ENCODE peak calls at places on chromosomes 2 and 18, in four cellular contexts. F is HepG2, Y is K562, R is GM12878. M is an unnamed sample.

GRCh38 chr2:33628031-33628430 is 28.9 kb upstream of the FAM98A start:
- DNase-seq in F (no peak), Y (no peak), R (no peak), M (no peak)

GRCh38 chr2:236638707-236639106 is 69.1 kb downstream of the ACKR3 start:
- DNase-seq in R (no peak), Y (no peak), F (no peak), M (no peak)

GRCh38 chr2:238165288-238165921 is 6.6 kb downstream of the ERFE start:
- DNase-seq in R (no peak), Y (no peak), F (no peak), M (no peak)

GRCh38 chr2:122523143-122523542 is 767.7 kb downstream of the TSN start:
- DNase-seq in F (no peak), Y (no peak), R (no peak), M (no peak)

GRCh38 chr2:239677455-239678185 is 276.8 kb upstream of the HDAC4 start:
- DNase-seq in F (no peak), Y (no peak), R (no peak), M (no peak)

GRCh38 chr2:213251618-213252017 is 32.6 kb upstream of the SPAG16 start:
- DNase-seq in Y (peak; percentile 38), R (no peak), F (peak; percentile 72), M (peak; percentile 31)

GRCh38 chr2:173511942-173512341 is 157.3 kb downstream of the CDCA7 start:
- DNase-seq in F (no peak), Y (no peak), R (no peak), M (peak; percentile 23)

GRCh38 chr2:211800001-211800400 is 738.6 kb downstream of the ERBB4 start:
- DNase-seq in Y (no peak), F (no peak), R (no peak), M (no peak)

GRCh38 chr2:240433973-240434727 is 1.3 kb upstream of the GPC1 start:
- DNase-seq in Y (peak; percentile 43), F (no peak), R (no peak), M (no peak)

GRCh38 chr2:180730976-180731375 is 249.4 kb upstream of the UBE2E3 start:
- DNase-seq in R (no peak), Y (no peak), F (peak; percentile 28), M (no peak)

GRCh38 chr2:129444417-129445150 is 534.9 kb upstream of the RAB6C start:
- DNase-seq in Y (no peak), R (no peak), F (no peak), M (no peak)

GRCh38 chr2:129441610-129442009 is 537.9 kb upstream of the RAB6C start:
- DNase-seq in R (no peak), F (no peak), Y (no peak), M (no peak)

GRCh38 chr2:129438501-129439057 is 540.9 kb upstream of the RAB6C start:
- DNase-seq in F (no peak), Y (no peak), R (no peak), M (no peak)

GRCh38 chr2:129439686-129440302 is 539.7 kb upstream of the RAB6C start:
- DNase-seq in Y (no peak), R (no peak), F (no peak), M (no peak)

DNA sequence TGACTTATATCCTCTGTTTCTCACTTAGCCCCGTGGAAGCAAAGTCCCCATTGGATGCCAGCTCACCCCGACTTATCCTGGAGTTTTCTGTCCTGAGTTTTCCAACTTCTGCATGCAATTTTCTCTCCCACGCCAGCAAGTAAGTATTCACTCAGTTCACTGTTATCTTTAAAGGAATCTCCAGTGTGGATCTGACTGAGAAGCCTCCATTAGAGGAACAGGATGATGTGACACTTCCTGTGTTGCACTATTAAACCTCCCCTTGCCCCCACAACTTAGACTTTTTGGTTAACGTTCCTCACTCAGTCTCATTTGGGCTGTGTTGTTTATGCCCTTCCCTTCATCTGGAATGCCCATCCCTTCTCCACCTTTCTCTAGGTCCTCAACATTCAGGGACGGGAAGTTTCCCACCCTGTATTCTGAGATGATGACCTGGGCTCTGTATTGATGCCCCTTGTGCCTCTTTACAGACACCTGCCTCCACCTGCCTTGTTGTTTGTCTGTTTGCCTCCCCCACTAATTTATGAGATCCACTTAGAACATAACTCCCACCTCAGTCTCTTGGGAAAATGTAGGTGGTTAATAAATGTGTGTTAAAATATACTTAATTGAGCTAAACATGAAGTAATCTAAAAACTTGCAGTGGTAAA is 536.1 kb upstream of the RAB6C start:
- DNase-seq in Y (no peak), F (no peak), R (no peak), M (no peak)
- TF ChIP-seq TARDBP in Y (no peak), F (no peak), R (no peak), M (no peak)

GRCh38 chr2:222813177-222813843 is 47.5 kb upstream of the ACSL3 start:
- DNase-seq in Y (no peak), R (peak; percentile 79), F (no peak), M (no peak)
- TF ChIP-seq SP1 in Y (no peak), R (no peak), F (no peak), M (no peak)

GRCh38 chr2:10238396-10238795 is 64.3 kb upstream of the HPCAL1 start:
- DNase-seq in R (no peak), Y (no peak), F (no peak), M (no peak)

GRCh38 chr2:10240161-10240681 is 62.5 kb upstream of the HPCAL1 start:
- DNase-seq in Y (no peak), F (no peak), R (no peak), M (no peak)

GRCh38 chr2:10239561-10239967 is 63.1 kb upstream of the HPCAL1 start:
- DNase-seq in Y (peak; percentile 70), R (no peak), F (no peak), M (no peak)

GRCh38 chr2:10237392-10238321 is 65.0 kb upstream of the HPCAL1 start:
- DNase-seq in Y (no peak), F (no peak), R (no peak), M (no peak)

DNA sequence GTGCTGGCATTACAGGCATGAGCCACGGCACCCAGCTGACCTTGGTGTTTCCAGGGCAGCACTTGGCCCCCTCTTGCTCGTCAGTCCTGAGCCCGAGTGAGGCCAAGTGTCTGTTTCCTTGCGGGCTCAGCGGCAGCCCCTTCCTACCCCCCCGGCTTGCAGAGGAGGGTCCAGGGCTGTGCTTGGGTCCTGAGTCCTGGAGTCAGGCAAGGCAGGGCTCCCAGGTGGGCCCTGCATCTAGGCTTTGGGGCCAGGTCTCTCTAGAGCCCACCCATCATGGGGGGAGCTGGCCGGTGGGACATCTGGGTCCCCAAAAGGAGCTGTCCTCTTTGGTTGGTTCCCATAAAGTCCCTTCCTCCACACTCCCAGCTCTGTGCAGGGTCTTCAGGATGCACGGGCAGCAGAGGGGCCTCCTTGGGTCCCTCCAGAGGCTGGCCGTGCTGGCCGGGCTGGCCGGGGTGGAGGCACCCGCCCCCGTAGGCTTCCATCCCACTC is 63.7 kb upstream of the HPCAL1 start:
- DNase-seq in Y (no peak), F (no peak), R (no peak), M (no peak)
- TF ChIP-seq BHLHE40 in Y (no peak), F (no peak), R (no peak), M (no peak)

GRCh38 chr2:147345246-147345645 is 499.6 kb upstream of the ACVR2A start:
- DNase-seq in R (no peak), Y (no peak), F (no peak), M (no peak)

GRCh38 chr2:147351789-147352188 is 493.0 kb upstream of the ACVR2A start:
- DNase-seq in F (no peak), R (no peak), Y (no peak), M (no peak)

GRCh38 chr2:147348886-147349285 is 495.9 kb upstream of the ACVR2A start:
- DNase-seq in R (no peak), Y (no peak), F (no peak), M (no peak)

GRCh38 chr2:147346142-147346541 is 498.7 kb upstream of the ACVR2A start:
- DNase-seq in Y (no peak), R (no peak), F (no peak), M (no peak)
- TF ChIP-seq TARDBP in Y (no peak), R (no peak), F (no peak), M (no peak)

DNA sequence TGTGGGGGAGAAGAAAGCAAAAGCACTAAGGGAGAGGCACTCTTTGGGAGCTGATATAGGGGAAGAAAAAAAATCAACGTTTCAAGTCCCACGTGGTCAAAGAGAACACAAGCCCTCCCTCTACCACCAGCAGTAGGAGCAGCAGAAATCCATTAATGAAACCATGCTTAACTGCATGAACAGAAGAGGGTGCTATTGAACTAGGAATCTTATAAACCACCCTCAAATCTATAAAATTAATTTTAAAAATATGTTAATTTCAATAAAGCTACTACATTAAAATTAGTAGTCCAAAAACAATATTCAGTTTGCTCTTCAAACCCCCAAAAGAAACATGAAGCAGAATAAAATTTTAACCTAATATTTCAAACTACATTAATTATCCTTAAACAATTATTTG is 147.8 kb downstream of the TMEM18 start:
- DNase-seq in Y (no peak), F (peak; percentile 48), R (no peak), M (peak; percentile 37)
- TF ChIP-seq SP1 in Y (no peak), F (no peak), R (no peak), M (no peak)

GRCh38 chr2:235463893-235464292 is 29.9 kb upstream of the AGAP1 start:
- DNase-seq in R (no peak), F (no peak), Y (no peak), M (no peak)
- TF ChIP-seq BHLHE40 in R (no peak), F (no peak), Y (no peak), M (no peak)

DNA sequence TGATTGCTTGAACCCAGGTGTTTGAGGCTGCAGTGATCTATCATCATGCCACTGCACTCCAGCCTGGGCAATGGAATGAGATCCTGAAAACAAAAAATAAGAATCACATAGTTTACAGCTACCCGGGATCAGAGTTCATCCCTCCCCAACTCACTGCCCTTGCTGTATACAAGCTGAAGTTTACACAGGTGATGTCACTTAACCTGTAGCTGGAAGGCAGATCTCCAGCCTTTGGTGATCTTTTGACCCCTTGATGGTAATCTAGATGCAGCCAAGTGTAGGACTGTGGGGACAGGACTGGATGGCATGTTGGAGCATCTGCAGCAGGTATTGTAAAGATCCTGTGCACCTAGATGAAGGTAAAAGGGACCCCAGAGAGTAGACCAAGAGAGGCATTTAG is 66.7 kb upstream of the SLC14A2 start:
- DNase-seq in Y (no peak), F (peak; percentile 66), R (no peak), M (no peak)
- TF ChIP-seq TARDBP in Y (no peak), F (peak; percentile 18), R (no peak), M (no peak)

GRCh38 chr2:86298411-86299390 is 38.7 kb downstream of the REEP1 start:
- DNase-seq in Y (no peak), R (no peak), F (peak; percentile 38), M (peak; percentile 20)
- TF ChIP-seq SP1 in Y (no peak), R (no peak), F (no peak), M (no peak)